ENCODE peak calls at places on chromosomes 11 and 22, in six cellular contexts. Z is DMS 273 treated with DMSO at 0.1 percent for 48 hours, E is islet precursor cell, J is HEK293T, B is HFFc6, T is neural crest cell. R is an unnamed sample.

GRCh38 chr11:56977324-56977723 is 11.4 kb upstream of the OR5AK2 start:
- DNase-seq in Z (no peak), E (no peak), J (no peak), B (no peak), T (no peak), R (no peak)

GRCh38 chr11:1868636-1869291 is 15.9 kb downstream of the LSP1 start:
- DNase-seq in Z (no peak), E (no peak), J (no peak), B (no peak), T (no peak), R (no peak)

GRCh38 chr11:70074701-70075100 is 3.4 kb upstream of the ANO1 start:
- DNase-seq in Z (no peak), E (peak), J (no peak), B (no peak), T (no peak), R (no peak)

GRCh38 chr22:47043835-47044721 is 281.6 kb downstream of the TBC1D22A start:
- DNase-seq in Z (no peak), E (peak), J (no peak), B (no peak), T (no peak), R (no peak)

GRCh38 chr11:74138572-74138971 is 32.2 kb downstream of the C2CD3 start:
- DNase-seq in Z (peak), E (peak), J (no peak), B (peak), T (no peak), R (peak)

GRCh38 chr11:7449841-7450214 is 35.5 kb upstream of the OLFML1 start:
- DNase-seq in Z (no peak), E (no peak), J (no peak), B (no peak), T (no peak), R (no peak)

GRCh38 chr11:33515347-33515746 is 185.3 kb downstream of the C11orf91 start:
- DNase-seq in Z (no peak), E (no peak), J (no peak), B (peak), T (no peak), R (no peak)

GRCh38 chr11:1760351-1761109 is 3.2 kb downstream of the CTSD start:
- DNase-seq in Z (no peak), E (peak), J (no peak), B (peak), T (no peak), R (peak)

GRCh38 chr11:19201737-19202605 is at the start of gene CSRP3:
- DNase-seq in Z (no peak), E (no peak), J (no peak), B (no peak), T (no peak), R (no peak)

GRCh38 chr11:73576226-73576625 is 21.7 kb downstream of the FAM168A start:
- DNase-seq in Z (no peak), E (no peak), J (no peak), B (no peak), T (no peak), R (no peak)

GRCh38 chr11:77073328-77074001 is 6.7 kb downstream of the CAPN5 start:
- DNase-seq in Z (peak), E (peak), J (no peak), B (peak), T (no peak), R (peak)

GRCh38 chr22:46569055-46569847 is 31.8 kb upstream of the CELSR1 start:
- DNase-seq in Z (no peak), E (peak), J (no peak), B (no peak), T (no peak), R (no peak)

GRCh38 chr11:63915961-63916836 is 765 bp downstream of the RCOR2 start:
- DNase-seq in Z (no peak), E (peak), J (peak), B (no peak), T (peak), R (no peak)

GRCh38 chr11:92457250-92457649 is 232.6 kb downstream of the FAT3 start:
- DNase-seq in Z (no peak), E (no peak), J (no peak), B (no peak), T (no peak), R (no peak)

GRCh38 chr22:37621352-37621860 is 12.8 kb downstream of the GGA1 start:
- DNase-seq in Z (no peak), E (no peak), J (no peak), B (no peak), T (no peak), R (no peak)

GRCh38 chr22:23838686-23839468 is at the start of gene DERL3:
- DNase-seq in Z (peak), E (peak), J (peak), B (peak), T (peak), R (peak)

GRCh38 chr11:76803023-76803422 is 19.9 kb downstream of the TSKU start:
- DNase-seq in Z (no peak), E (peak), J (no peak), B (no peak), T (no peak), R (no peak)

GRCh38 chr22:49884075-49884474 is 30.4 kb downstream of the ZBED4 start:
- DNase-seq in Z (no peak), E (no peak), J (no peak), B (no peak), T (no peak), R (no peak)

GRCh38 chr11:92304271-92304670 is 79.7 kb downstream of the FAT3 start:
- DNase-seq in Z (no peak), E (no peak), J (no peak), B (no peak), T (no peak), R (no peak)

GRCh38 chr22:23216331-23217170 is 36.2 kb downstream of the BCR start:
- DNase-seq in Z (no peak), E (no peak), J (no peak), B (no peak), T (no peak), R (no peak)

GRCh38 chr11:30002157-30002556 is 14.7 kb downstream of the KCNA4 start:
- DNase-seq in Z (no peak), E (no peak), J (no peak), B (no peak), T (no peak), R (no peak)

GRCh38 chr11:69944146-69944795 is 125.1 kb upstream of the FGF3 start:
- DNase-seq in Z (no peak), E (no peak), J (no peak), B (no peak), T (no peak), R (no peak)

GRCh38 chr11:16356751-16357365 is 512 bp upstream of the SOX6 start:
- DNase-seq in Z (no peak), E (no peak), J (no peak), B (peak), T (no peak), R (no peak)

GRCh38 chr11:114131366-114131963 is 72.0 kb downstream of the ZBTB16 start:
- DNase-seq in Z (no peak), E (no peak), J (no peak), B (no peak), T (no peak), R (no peak)

GRCh38 chr11:62601114-62601363 is 626 bp downstream of the MTA2 start:
- DNase-seq in Z (no peak), E (no peak), J (no peak), B (no peak), T (no peak), R (no peak)

GRCh38 chr11:1842149-1843097 is 3.6 kb downstream of the TNNI2 start:
- DNase-seq in Z (no peak), E (no peak), J (no peak), B (no peak), T (no peak), R (no peak)

GRCh38 chr11:46334211-46334610 is 13.1 kb upstream of the DGKZ start:
- DNase-seq in Z (no peak), E (peak), J (no peak), B (no peak), T (no peak), R (no peak)

R was measured in NCI-H460.